ENCODE peak calls at places on chromosomes 4 and X, in four cellular contexts. T is heart right ventricle; S is effector memory CD4-positive, alpha-beta T cell; L is naive thymus-derived CD4-positive, alpha-beta T cell. U is an unnamed sample. For H3K4me1, the result is how much of the 10 kb centered on the place peaks cover.

GRCh38 chr4:186298034-186298647 is 32.2 kb downstream of the F11 start:
- DNase-seq in T (no peak), S (no peak), L (no peak), U (no peak)

GRCh38 chr4:139265654-139266053 is 14.4 kb downstream of the MGARP start:
- DNase-seq in T (no peak), S (no peak), L (no peak), U (no peak)

GRCh38 chr4:158808399-158808798 is 39.6 kb downstream of the FNIP2 start:
- DNase-seq in T (no peak), S (no peak), L (no peak), U (no peak)

GRCh38 chrX:154593201-154593600 is 8.3 kb downstream of the CTAG1A start:
- DNase-seq in T (no peak), S (no peak), L (no peak), U (no peak)

GRCh38 chrX:16566571-16566970 is 83.4 kb upstream of the S100G start:
- DNase-seq in T (no peak), S (no peak), L (no peak), U (no peak)

GRCh38 chr4:66164869-66165268 is 494.6 kb upstream of the EPHA5 start:
- DNase-seq in T (no peak), S (no peak), L (no peak), U (no peak)

GRCh38 chrX:17706676-17707075 is 30.6 kb upstream of the SCML1 start:
- DNase-seq in T (no peak), S (no peak), L (no peak), U (no peak)

GRCh38 chr4:153564630-153565525 is 98.7 kb downstream of the TMEM131L start:
- DNase-seq in T (no peak), S (no peak), L (no peak), U (no peak)

GRCh38 chr4:158008551-158009218 is 164.1 kb downstream of the GASK1B start:
- DNase-seq in T (no peak), S (no peak), L (no peak), U (no peak)

GRCh38 chr4:3386486-3386885 is 55.3 kb upstream of the HGFAC start:
- DNase-seq in T (no peak), S (no peak), L (no peak), U (no peak)

GRCh38 chr4:3387154-3387942 is 54.4 kb upstream of the HGFAC start:
- DNase-seq in T (peak), S (no peak), L (no peak), U (no peak)

GRCh38 chr4:3384391-3384770 is 57.4 kb upstream of the HGFAC start:
- DNase-seq in T (no peak), S (no peak), L (no peak), U (no peak)

GRCh38 chr4:3385719-3386440 is 55.9 kb upstream of the HGFAC start:
- DNase-seq in T (no peak), S (no peak), L (no peak), U (no peak)

GRCh38 chr4:3384771-3385701 is 56.7 kb upstream of the HGFAC start:
- DNase-seq in T (no peak), S (no peak), L (no peak), U (peak)
- H3K27ac ChIP-seq in T (peak), S (no peak), L (no peak), U (peak)

GRCh38 chr4:150501019-150501727 is 80.8 kb upstream of the MAB21L2 start:
- DNase-seq in T (no peak), S (no peak), L (no peak), U (no peak)
- H3K4me3 ChIP-seq in T (no peak), S (no peak), L (no peak), U (no peak)

GRCh38 chr4:6918345-6918744 is 8.7 kb downstream of the TBC1D14 start:
- DNase-seq in T (no peak), S (no peak), L (no peak), U (no peak)
- H3K4me1 ChIP-seq in T (under half), S (under half), L (half or more), U (under half)

GRCh38 chrX:40148439-40149285 is 50.9 kb upstream of the BCOR start:
- DNase-seq in T (no peak), S (no peak), L (no peak), U (no peak)

GRCh38 chrX:40146471-40147398 is 49.0 kb upstream of the BCOR start:
- DNase-seq in T (peak), S (no peak), L (peak), U (no peak)

GRCh38 chrX:40149286-40150175 is 51.8 kb upstream of the BCOR start:
- DNase-seq in T (no peak), S (no peak), L (no peak), U (no peak)

GRCh38 chrX:40147399-40148188 is 49.8 kb upstream of the BCOR start:
- DNase-seq in T (no peak), S (no peak), L (no peak), U (no peak)

DNA sequence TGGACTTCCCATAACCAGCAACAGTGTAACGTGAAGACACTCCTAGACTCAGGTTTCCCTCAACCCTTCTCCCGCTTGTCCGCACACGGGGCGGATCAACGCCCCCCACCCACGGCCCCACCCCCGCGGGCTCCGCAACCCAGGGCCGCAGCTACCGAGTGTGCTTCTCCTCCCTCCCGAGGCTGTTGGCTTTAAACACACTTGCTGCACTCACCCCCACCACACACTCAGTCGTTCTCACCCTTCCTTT is 50.4 kb upstream of the BCOR start:
- DNase-seq in T (no peak), S (no peak), L (no peak), U (no peak)
- H3K27ac ChIP-seq in T (no peak), S (no peak), L (no peak), U (peak)

GRCh38 chr4:141642711-141643110 is 6.3 kb downstream of the IL15 start:
- DNase-seq in T (no peak), S (no peak), L (no peak), U (no peak)
- H3K4me3 ChIP-seq in T (no peak), S (no peak), L (no peak), U (no peak)

DNA sequence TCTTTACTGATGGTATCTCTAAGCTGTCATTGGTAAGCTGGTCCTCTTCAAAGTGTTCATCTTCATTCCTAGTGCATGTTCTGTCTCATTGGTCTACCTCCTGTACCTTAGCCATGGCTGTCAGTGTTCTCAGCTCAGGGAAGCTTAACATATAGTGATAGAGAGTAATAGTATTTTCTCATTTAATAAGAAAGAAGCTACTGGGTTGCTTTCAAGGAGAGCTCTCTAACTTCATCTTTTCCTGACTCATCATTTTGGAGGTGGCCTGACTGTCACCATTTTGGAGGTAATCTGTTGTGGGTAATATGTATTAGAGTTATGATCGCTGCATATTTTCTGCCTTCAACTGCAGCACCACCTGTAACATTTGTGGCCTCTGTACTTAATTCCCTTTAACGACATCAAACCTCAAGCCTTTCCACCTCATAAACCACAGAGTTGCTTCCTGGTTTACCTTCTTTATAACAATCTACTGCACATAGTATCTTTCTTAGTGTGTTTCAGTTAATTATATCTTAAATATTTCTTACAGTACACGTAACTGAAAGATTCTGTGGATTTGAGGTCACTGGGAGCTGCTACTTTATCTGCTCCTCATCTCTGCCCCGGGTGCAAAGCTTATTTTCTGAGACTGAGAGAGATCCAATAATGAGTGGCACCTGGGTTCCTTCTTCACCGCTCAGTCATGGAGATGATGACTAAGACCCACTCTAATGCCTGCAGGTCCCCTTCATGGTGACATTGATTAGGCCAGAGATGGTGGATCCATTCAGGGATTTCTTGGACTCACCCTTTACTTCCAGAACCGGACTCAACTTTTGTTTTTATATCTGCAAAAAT is 474.1 kb upstream of the TECRL start:
- DNase-seq in T (no peak), S (no peak), L (no peak), U (no peak)
- H3K4me1 ChIP-seq in T (under half), S (under half), L (under half), U (under half)

U was measured in left ventricle myocardium inferior.